ENCODE peak calls at places on chromosomes 1 and 21, in five cellular contexts. One of them, this sample, is unnamed.

GRCh38 chr1:57848406-57848805 is 424.5 kb upstream of the DAB1 start:
- DNase-seq in GM12878: no peak
- DNase-seq in HCT116: no peak
- DNase-seq in HepG2: no peak
- DNase-seq in K562: no peak
- DNase-seq in this sample: no peak

GRCh38 chr1:56490619-56491018 is 88.7 kb downstream of the PLPP3 start:
- DNase-seq in GM12878: no peak
- DNase-seq in HCT116: no peak
- DNase-seq in HepG2: no peak
- DNase-seq in K562: no peak
- DNase-seq in this sample: no peak

GRCh38 chr1:169105434-169106094 is 926 bp upstream of the ATP1B1 start:
- DNase-seq in GM12878: no peak
- DNase-seq in HCT116: no peak
- DNase-seq in HepG2: peak
- DNase-seq in K562: peak
- DNase-seq in this sample: peak

GRCh38 chr1:115113781-115114180 is 24.5 kb upstream of the TSPAN2 start:
- DNase-seq in GM12878: no peak
- DNase-seq in HCT116: no peak
- DNase-seq in HepG2: no peak
- DNase-seq in K562: no peak
- DNase-seq in this sample: no peak

GRCh38 chr1:206681359-206681758 is 3.3 kb upstream of the MAPKAPK2 start:
- DNase-seq in GM12878: no peak
- DNase-seq in HCT116: no peak
- DNase-seq in HepG2: no peak
- DNase-seq in K562: no peak
- DNase-seq in this sample: no peak

GRCh38 chr1:156419863-156420208 is 50.8 kb downstream of the RHBG start:
- DNase-seq in GM12878: no peak
- DNase-seq in HCT116: no peak
- DNase-seq in HepG2: peak
- DNase-seq in K562: peak
- DNase-seq in this sample: peak

GRCh38 chr1:93758842-93759515 is 77.3 kb upstream of the BCAR3 start:
- DNase-seq in GM12878: no peak
- DNase-seq in HCT116: no peak
- DNase-seq in HepG2: peak
- DNase-seq in K562: no peak
- DNase-seq in this sample: peak

GRCh38 chr1:32695098-32695904 is 7.3 kb downstream of the SYNC start:
- DNase-seq in GM12878: no peak
- DNase-seq in HCT116: no peak
- DNase-seq in HepG2: peak
- DNase-seq in K562: peak
- DNase-seq in this sample: no peak

GRCh38 chr1:18612088-18612487 is 18.6 kb upstream of the PAX7 start:
- DNase-seq in GM12878: no peak
- DNase-seq in HCT116: no peak
- DNase-seq in HepG2: no peak
- DNase-seq in K562: no peak
- DNase-seq in this sample: peak

GRCh38 chr1:59692591-59692990 is 122.2 kb upstream of the HOOK1 start:
- DNase-seq in GM12878: no peak
- DNase-seq in HCT116: no peak
- DNase-seq in HepG2: no peak
- DNase-seq in K562: no peak
- DNase-seq in this sample: peak

GRCh38 chr1:110205156-110205555 is 5.0 kb upstream of the KCNC4 start:
- DNase-seq in GM12878: no peak
- DNase-seq in HCT116: no peak
- DNase-seq in HepG2: no peak
- DNase-seq in K562: no peak
- DNase-seq in this sample: no peak

GRCh38 chr1:160672789-160673695 is 26.2 kb upstream of the SLAMF1 start:
- DNase-seq in GM12878: no peak
- DNase-seq in HCT116: no peak
- DNase-seq in HepG2: no peak
- DNase-seq in K562: no peak
- DNase-seq in this sample: no peak

GRCh38 chr1:83102630-83103071 is 896.3 kb downstream of the TTLL7 start:
- DNase-seq in GM12878: no peak
- DNase-seq in HCT116: no peak
- DNase-seq in HepG2: no peak
- DNase-seq in K562: no peak
- DNase-seq in this sample: no peak

GRCh38 chr1:201760516-201760915 is 68.4 kb upstream of the IPO9 start:
- DNase-seq in GM12878: no peak
- DNase-seq in HCT116: no peak
- DNase-seq in HepG2: no peak
- DNase-seq in K562: no peak
- DNase-seq in this sample: no peak

GRCh38 chr1:200042119-200042436 is 14.6 kb downstream of the NR5A2 start:
- DNase-seq in GM12878: no peak
- DNase-seq in HCT116: no peak
- DNase-seq in HepG2: no peak
- DNase-seq in K562: no peak
- DNase-seq in this sample: peak

GRCh38 chr1:117631761-117632160 is 25.9 kb downstream of the TENT5C start:
- DNase-seq in GM12878: no peak
- DNase-seq in HCT116: no peak
- DNase-seq in HepG2: no peak
- DNase-seq in K562: no peak
- DNase-seq in this sample: no peak

GRCh38 chr1:224380003-224380402 is 23.3 kb downstream of the CNIH4 start:
- DNase-seq in GM12878: peak
- DNase-seq in HCT116: no peak
- DNase-seq in HepG2: no peak
- DNase-seq in K562: no peak
- DNase-seq in this sample: no peak

GRCh38 chr1:154351363-154352068 is 26.2 kb downstream of the ATP8B2 start:
- DNase-seq in GM12878: no peak
- DNase-seq in HCT116: no peak
- DNase-seq in HepG2: peak
- DNase-seq in K562: no peak
- DNase-seq in this sample: no peak

GRCh38 chr1:109181807-109182163 is 31.9 kb upstream of the SARS1 start:
- DNase-seq in GM12878: no peak
- DNase-seq in HCT116: no peak
- DNase-seq in HepG2: no peak
- DNase-seq in K562: peak
- DNase-seq in this sample: no peak

GRCh38 chr1:16067127-16067768 is 6.2 kb downstream of the FAM131C start:
- DNase-seq in GM12878: no peak
- DNase-seq in HCT116: no peak
- DNase-seq in HepG2: peak
- DNase-seq in K562: no peak
- DNase-seq in this sample: peak

GRCh38 chr1:28249013-28249870 is 10.1 kb upstream of the SESN2 start:
- DNase-seq in GM12878: no peak
- DNase-seq in HCT116: peak
- DNase-seq in HepG2: no peak
- DNase-seq in K562: peak
- DNase-seq in this sample: peak

GRCh38 chr1:6059866-6060265 is 14.2 kb downstream of the KCNAB2 start:
- DNase-seq in GM12878: no peak
- DNase-seq in HCT116: no peak
- DNase-seq in HepG2: no peak
- DNase-seq in K562: no peak
- DNase-seq in this sample: no peak

GRCh38 chr1:11730429-11730861 is 5.5 kb upstream of the AGTRAP start:
- DNase-seq in GM12878: no peak
- DNase-seq in HCT116: no peak
- DNase-seq in HepG2: no peak
- DNase-seq in K562: no peak
- DNase-seq in this sample: no peak
- TF ChIP-seq POLR2AphosphoS5 in GM12878: no peak
- TF ChIP-seq POLR2AphosphoS5 in HCT116: no peak
- TF ChIP-seq POLR2AphosphoS5 in HepG2: no peak
- TF ChIP-seq POLR2AphosphoS5 in K562: no peak
- TF ChIP-seq POLR2AphosphoS5 in this sample: no peak

DNA sequence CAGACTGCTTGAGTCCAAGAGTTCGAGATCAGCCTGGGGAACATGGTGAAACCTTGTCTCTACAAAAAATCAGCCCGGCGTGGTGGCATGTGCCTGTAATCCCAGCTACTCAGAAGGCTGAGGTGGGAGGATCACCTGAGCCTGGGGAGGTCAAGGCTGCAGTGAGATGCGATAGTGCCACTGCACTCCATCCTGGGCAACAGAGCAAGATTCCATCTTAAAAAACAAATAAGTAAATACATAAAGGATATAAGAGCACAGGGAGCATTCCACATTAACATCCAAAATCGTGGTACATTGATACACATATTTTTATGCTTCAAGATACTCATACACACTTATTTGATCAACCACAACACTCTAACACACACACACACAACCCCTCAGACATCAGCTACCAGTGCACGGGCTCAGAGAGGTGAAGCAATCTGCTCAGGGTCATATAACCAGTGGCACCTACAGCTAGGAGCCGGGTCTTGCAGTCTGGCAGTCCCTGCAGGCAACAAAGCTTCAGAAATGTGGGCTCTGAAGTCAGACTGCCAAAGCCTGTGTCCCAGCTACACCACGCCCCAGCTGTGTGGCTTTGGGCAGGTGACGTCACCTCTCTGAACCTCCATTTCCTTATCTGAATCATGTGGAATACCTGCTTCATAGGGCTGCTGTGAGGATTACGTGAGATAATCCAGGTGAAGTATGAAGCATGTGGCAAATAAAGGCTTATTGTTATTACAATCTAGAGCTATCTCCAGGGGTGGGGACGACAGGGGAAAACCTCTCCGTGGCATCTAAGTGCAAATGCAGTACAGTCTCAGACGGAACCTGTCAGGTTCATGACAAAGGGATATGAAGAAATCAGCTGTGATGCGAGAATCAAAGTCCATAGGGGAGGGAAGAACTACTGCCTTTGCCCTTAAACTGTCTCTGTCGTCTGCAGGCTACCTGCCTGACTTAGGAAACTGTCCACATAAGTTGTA is 4.8 kb upstream of the CRYBG2 start:
- DNase-seq in GM12878: no peak
- DNase-seq in HCT116: peak
- DNase-seq in HepG2: peak
- DNase-seq in K562: no peak
- DNase-seq in this sample: no peak
- TF ChIP-seq ZBTB33 in GM12878: no peak
- TF ChIP-seq ZBTB33 in HCT116: no peak
- TF ChIP-seq ZBTB33 in HepG2: peak
- TF ChIP-seq ZBTB33 in K562: no peak
- TF ChIP-seq ZBTB33 in this sample: no peak

DNA sequence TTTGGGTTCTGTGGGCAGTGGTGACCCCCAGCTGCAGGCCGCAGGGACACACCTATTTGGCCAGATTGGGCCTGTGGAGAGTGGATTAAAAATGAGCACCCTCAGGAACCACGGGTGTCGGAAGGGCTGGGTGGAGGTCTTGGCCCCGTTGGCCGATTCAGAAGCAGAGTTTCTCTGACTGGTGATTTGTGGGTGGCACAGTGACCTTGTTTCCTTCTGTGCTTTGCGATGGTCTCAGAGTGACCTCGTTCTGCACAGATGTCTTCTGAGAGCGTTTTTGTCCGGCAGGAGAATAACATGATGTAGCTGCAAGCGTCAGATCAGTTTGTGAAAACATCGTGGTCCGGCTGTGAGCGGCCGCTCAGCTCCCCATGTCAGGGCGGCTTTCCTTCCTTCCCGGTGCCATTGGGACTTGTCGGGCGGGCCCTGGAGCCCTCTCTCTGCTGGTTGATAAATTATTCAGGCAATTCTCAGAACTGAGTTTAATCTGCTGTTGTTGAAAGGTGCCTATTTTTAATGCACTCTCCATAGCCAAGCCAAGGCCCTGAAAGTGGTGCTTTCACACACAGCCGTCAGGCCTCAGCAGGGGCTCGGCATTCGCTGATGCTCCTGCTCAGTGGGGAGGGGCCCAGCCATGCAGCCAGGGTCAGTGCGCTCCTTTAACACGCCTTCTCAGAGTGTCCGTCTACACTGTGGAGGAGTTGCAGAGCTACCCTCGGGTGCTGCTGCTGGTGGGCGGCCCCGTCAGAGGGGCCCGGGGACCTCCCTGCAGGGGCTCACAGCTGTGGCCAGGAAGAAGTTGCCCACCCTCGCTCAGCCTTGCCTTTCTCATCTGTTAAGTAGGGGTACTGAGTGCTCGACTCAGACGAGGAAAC is 26.8 kb downstream of the TRPM2 start:
- DNase-seq in GM12878: no peak
- DNase-seq in HCT116: no peak
- DNase-seq in HepG2: no peak
- DNase-seq in K562: no peak
- DNase-seq in this sample: peak
- TF ChIP-seq POLR2AphosphoS5 in GM12878: no peak
- TF ChIP-seq POLR2AphosphoS5 in HCT116: no peak
- TF ChIP-seq POLR2AphosphoS5 in HepG2: no peak
- TF ChIP-seq POLR2AphosphoS5 in K562: no peak
- TF ChIP-seq POLR2AphosphoS5 in this sample: no peak

GRCh38 chr21:42567181-42567560 is 53.5 kb downstream of the SLC37A1 start:
- DNase-seq in GM12878: no peak
- DNase-seq in HCT116: no peak
- DNase-seq in HepG2: no peak
- DNase-seq in K562: no peak
- DNase-seq in this sample: no peak

GRCh38 chr21:42565206-42565810 is 51.7 kb downstream of the SLC37A1 start:
- DNase-seq in GM12878: no peak
- DNase-seq in HCT116: no peak
- DNase-seq in HepG2: no peak
- DNase-seq in K562: no peak
- DNase-seq in this sample: no peak

GRCh38 chr21:42566524-42567180 is 53.0 kb downstream of the SLC37A1 start:
- DNase-seq in GM12878: no peak
- DNase-seq in HCT116: no peak
- DNase-seq in HepG2: no peak
- DNase-seq in K562: no peak
- DNase-seq in this sample: no peak

GRCh38 chr21:42564561-42564971 is 50.9 kb downstream of the SLC37A1 start:
- DNase-seq in GM12878: no peak
- DNase-seq in HCT116: no peak
- DNase-seq in HepG2: no peak
- DNase-seq in K562: no peak
- DNase-seq in this sample: no peak

DNA sequence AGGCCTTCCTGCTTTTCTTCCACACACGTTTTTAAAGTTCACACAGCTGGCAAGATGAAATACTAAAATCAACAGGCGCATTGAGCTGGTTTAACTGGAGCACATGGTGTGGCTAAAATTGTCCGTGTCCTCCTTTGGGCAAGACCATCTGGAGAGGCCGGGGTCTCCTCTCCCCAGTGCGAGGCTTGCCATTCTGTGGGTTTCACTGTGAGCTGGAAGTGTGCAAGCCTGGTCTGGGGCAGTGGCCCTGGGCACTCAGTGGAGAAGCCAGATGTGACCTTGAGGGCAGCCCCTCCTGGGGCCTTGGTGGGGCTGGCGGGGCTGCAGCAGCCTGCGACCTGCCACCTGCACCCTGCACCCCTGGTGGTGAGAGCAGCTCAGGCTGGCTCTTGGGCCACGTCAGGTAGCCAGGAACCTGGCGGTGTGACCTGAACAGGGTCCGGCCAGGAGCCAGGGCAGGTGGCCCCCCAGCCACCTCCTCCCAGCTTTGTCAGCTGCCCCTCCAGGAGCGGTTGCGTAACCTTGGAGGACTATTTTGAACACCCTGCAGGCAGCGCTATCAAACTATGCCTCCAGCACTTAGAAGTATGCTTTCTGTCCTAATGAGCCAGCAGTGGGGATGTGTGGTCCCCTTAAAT is 52.4 kb downstream of the SLC37A1 start:
- DNase-seq in GM12878: no peak
- DNase-seq in HCT116: no peak
- DNase-seq in HepG2: no peak
- DNase-seq in K562: no peak
- DNase-seq in this sample: no peak
- TF ChIP-seq ZBTB33 in GM12878: no peak
- TF ChIP-seq ZBTB33 in HCT116: no peak
- TF ChIP-seq ZBTB33 in HepG2: no peak
- TF ChIP-seq ZBTB33 in K562: no peak
- TF ChIP-seq ZBTB33 in this sample: no peak